ENCODE peak calls at places on chromosome 7, in five cellular contexts. J, A, S, N and H are unnamed samples.

GRCh38 chr7:125450749-125451148 is 521.1 kb upstream of the POT1 start:
- DNase-seq in J (no peak), A (no peak), S (no peak), N (no peak), H (no peak)

GRCh38 chr7:38506004-38506403 is 125.2 kb downstream of the AMPH start:
- DNase-seq in J (peak; percentile 3), A (no peak), S (no peak), N (no peak), H (no peak)

GRCh38 chr7:25456467-25457171 is 228.3 kb upstream of the NPVF start:
- DNase-seq in J (peak; percentile 4), A (peak; percentile 68), S (no peak), N (peak; percentile 50), H (no peak)

GRCh38 chr7:76108540-76109233 is 60.8 kb downstream of the MDH2 start:
- DNase-seq in J (peak; percentile 40), A (peak; percentile 70), S (no peak), N (no peak), H (no peak)

GRCh38 chr7:122217125-122217524 is 73.1 kb upstream of the AASS start:
- DNase-seq in J (peak; percentile 5), A (no peak), S (no peak), N (no peak), H (no peak)

GRCh38 chr7:125529237-125529636 is 599.6 kb upstream of the POT1 start:
- DNase-seq in J (no peak), A (no peak), S (no peak), N (no peak), H (no peak)

GRCh38 chr7:11373546-11374142 is 400.0 kb downstream of the PHF14 start:
- DNase-seq in J (peak; percentile 20), A (no peak), S (no peak), N (no peak), H (no peak)

GRCh38 chr7:107907-108306 is 84.5 kb upstream of the FAM20C start:
- DNase-seq in J (no peak), A (no peak), S (no peak), N (no peak), H (no peak)

GRCh38 chr7:24692592-24692991 is 64.7 kb downstream of the GSDME start:
- DNase-seq in J (no peak), A (no peak), S (no peak), N (no peak), H (no peak)

GRCh38 chr7:27175626-27176342 is 1.7 kb upstream of the HOXA10 start:
- DNase-seq in J (no peak), A (peak; percentile 78), S (no peak), N (peak; percentile 54), H (peak; percentile 27)

GRCh38 chr7:10483671-10484070 is 490.0 kb upstream of the PHF14 start:
- DNase-seq in J (no peak), A (no peak), S (no peak), N (no peak), H (no peak)

GRCh38 chr7:158672975-158673374 is 31.6 kb downstream of the NCAPG2 start:
- DNase-seq in J (no peak), A (no peak), S (no peak), N (no peak), H (no peak)

GRCh38 chr7:42198296-42198695 is 38.7 kb downstream of the GLI3 start:
- DNase-seq in J (no peak), A (no peak), S (no peak), N (no peak), H (no peak)

GRCh38 chr7:137873524-137873923 is 26.8 kb upstream of the DGKI start:
- DNase-seq in J (peak; percentile 32), A (no peak), S (no peak), N (no peak), H (no peak)

GRCh38 chr7:74587435-74588126 is 69.9 kb upstream of the GTF2I start:
- DNase-seq in J (peak; percentile 97), A (peak; percentile 95), S (peak; percentile 42), N (peak; percentile 94), H (no peak)

GRCh38 chr7:159023746-159024145 is 120.9 kb downstream of the VIPR2 start:
- DNase-seq in J (no peak), A (peak; percentile 50), S (no peak), N (no peak), H (no peak)

GRCh38 chr7:88307841-88308240 is 1.1 kb upstream of the STEAP4 start:
- DNase-seq in J (no peak), A (no peak), S (no peak), N (no peak), H (no peak)

GRCh38 chr7:155453296-155454182 is 4.4 kb upstream of the EN2 start:
- DNase-seq in J (no peak), A (no peak), S (no peak), N (no peak), H (no peak)

GRCh38 chr7:112067609-112068540 is 138.3 kb downstream of the DOCK4 start:
- DNase-seq in J (no peak), A (no peak), S (no peak), N (no peak), H (no peak)

GRCh38 chr7:147523056-147523455 is 1067.5 kb upstream of the C7orf33 start:
- DNase-seq in J (peak; percentile 40), A (no peak), S (no peak), N (no peak), H (no peak)

GRCh38 chr7:158403013-158403821 is 184.4 kb downstream of the PTPRN2 start:
- DNase-seq in J (no peak), A (no peak), S (no peak), N (no peak), H (no peak)

GRCh38 chr7:25968205-25968993 is 183.6 kb upstream of the NFE2L3 start:
- DNase-seq in J (no peak), A (no peak), S (no peak), N (no peak), H (no peak)

GRCh38 chr7:117600912-117601311 is 121.1 kb downstream of the CFTR start:
- DNase-seq in J (peak; percentile 14), A (no peak), S (no peak), N (no peak), H (no peak)

GRCh38 chr7:49775065-49775948 is 1.9 kb downstream of the VWC2 start:
- DNase-seq in J (peak; percentile 2), A (no peak), S (no peak), N (no peak), H (no peak)

GRCh38 chr7:151008511-151009323 is 15.6 kb downstream of the ATG9B start:
- DNase-seq in J (peak; percentile 76), A (no peak), S (no peak), N (peak; percentile 85), H (no peak)

GRCh38 chr7:101186194-101186593 is 6.1 kb upstream of the NAT16 start:
- DNase-seq in J (no peak), A (no peak), S (no peak), N (no peak), H (no peak)

GRCh38 chr7:36854652-36855051 is 130.4 kb upstream of the AOAH start:
- DNase-seq in J (no peak), A (no peak), S (no peak), N (no peak), H (no peak)

GRCh38 chr7:44324204-44325126 is 929 bp downstream of the CAMK2B start:
- DNase-seq in J (peak; percentile 10), A (no peak), S (no peak), N (no peak), H (no peak)

GRCh38 chr7:49243521-49243920 is 319.2 kb downstream of the CDC14C start:
- DNase-seq in J (no peak), A (no peak), S (no peak), N (no peak), H (no peak)

GRCh38 chr7:158740657-158741293 is 36.2 kb upstream of the NCAPG2 start:
- DNase-seq in J (peak; percentile 97), A (peak; percentile 89), S (no peak), N (no peak), H (no peak)

GRCh38 chr7:26368542-26368941 is 76.9 kb downstream of the SNX10 start:
- DNase-seq in J (no peak), A (no peak), S (no peak), N (no peak), H (no peak)

GRCh38 chr7:4792537-4793126 is 17.2 kb downstream of the AP5Z1 start:
- DNase-seq in J (peak; percentile 37), A (peak; percentile 70), S (no peak), N (peak; percentile 65), H (no peak)

GRCh38 chr7:134792968-134793367 is 13.5 kb downstream of the CALD1 start:
- DNase-seq in J (peak; percentile 95), A (no peak), S (no peak), N (peak; percentile 47), H (no peak)

GRCh38 chr7:130349911-130350782 is 5.5 kb downstream of the CPA5 start:
- DNase-seq in J (peak; percentile 79), A (no peak), S (no peak), N (no peak), H (no peak)

GRCh38 chr7:73533742-73534141 is 11.6 kb upstream of the BAZ1B start:
- DNase-seq in J (no peak), A (peak; percentile 42), S (no peak), N (no peak), H (no peak)

GRCh38 chr7:140349172-140349771 is 49.1 kb downstream of the SLC37A3 start:
- DNase-seq in J (peak; percentile 50), A (no peak), S (no peak), N (no peak), H (no peak)

GRCh38 chr7:36507868-36508440 is 118.3 kb downstream of the ANLN start:
- DNase-seq in J (no peak), A (no peak), S (no peak), N (no peak), H (no peak)

GRCh38 chr7:16080131-16080530 is 341.2 kb downstream of the CRPPA start:
- DNase-seq in J (peak; percentile 14), A (no peak), S (no peak), N (no peak), H (no peak)

GRCh38 chr7:113856010-113856409 is 62.8 kb downstream of the PPP1R3A start:
- DNase-seq in J (no peak), A (no peak), S (no peak), N (no peak), H (no peak)

GRCh38 chr7:1694981-1695511 is 25.0 kb downstream of the ELFN1 start:
- DNase-seq in J (no peak), A (peak; percentile 49), S (peak; percentile 28), N (peak; percentile 52), H (peak; percentile 32)
- TF ChIP-seq CTCF in J (no peak), A (no peak), S (no peak), N (no peak), H (no peak)

GRCh38 chr7:23679898-23680416 is at the start of gene FAM221A:
- DNase-seq in J (peak; percentile 87), A (peak; percentile 95), S (peak; percentile 88), N (peak; percentile 94), H (peak; percentile 82)
- TF ChIP-seq CTCF in J (peak; percentile 79), A (peak; percentile 57), S (peak; percentile 72), N (peak; percentile 70), H (peak; percentile 73)

DNA sequence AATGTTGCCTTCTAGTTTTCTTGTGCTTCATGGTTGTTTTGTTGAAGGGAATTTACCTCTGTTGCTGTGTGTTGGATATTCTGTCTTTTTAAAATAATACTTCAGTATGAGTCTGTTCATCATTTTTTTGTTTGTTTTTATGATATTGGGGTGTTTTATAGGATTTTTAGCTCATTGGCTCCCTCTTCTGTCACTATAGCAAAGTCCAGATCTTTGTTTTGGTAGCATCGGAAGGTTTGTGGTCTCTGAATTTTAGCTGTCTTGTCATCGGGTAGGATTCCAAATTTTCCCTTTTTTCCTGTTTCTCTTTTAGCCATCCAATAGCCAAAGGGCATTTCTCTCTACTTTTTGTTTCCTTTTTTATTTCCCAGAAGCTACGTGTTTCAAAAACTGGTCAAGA is 91.4 kb downstream of the EXOC4 start:
- DNase-seq in J (peak; percentile 54), A (no peak), S (no peak), N (no peak), H (no peak)
- TF ChIP-seq CTCF in J (peak; percentile 59), A (no peak), S (peak; percentile 22), N (peak; percentile 30), H (peak; percentile 16)

GRCh38 chr7:105594034-105594433 is 12.7 kb upstream of the EFCAB10 start:
- DNase-seq in J (no peak), A (no peak), S (no peak), N (no peak), H (no peak)
- TF ChIP-seq CTCF in J (peak; percentile 9), A (no peak), S (no peak), N (no peak), H (no peak)